ENCODE peak calls at places on chromosomes 6 and 20, in nine cellular contexts. M, Y, L, E, D, N, U, X and A are unnamed samples.

GRCh38 chr20:37295001-37295400 is 5.5 kb downstream of the MANBAL start:
- ATAC-seq in L (no peak), D (no peak), E (peak), U (peak), Y (no peak), N (peak), M (no peak), X (no peak), A (peak)

GRCh38 chr6:137234505-137234863 is 15.3 kb upstream of the IFNGR1 start:
- ATAC-seq in E (peak), L (no peak), D (no peak), M (peak), X (no peak), U (no peak), Y (no peak), N (no peak), A (no peak)

GRCh38 chr6:1076531-1077453 is 235.1 kb upstream of the FOXQ1 start:
- ATAC-seq in N (no peak), E (no peak), Y (no peak), M (no peak), L (no peak), U (no peak), D (no peak), X (peak), A (no peak)

GRCh38 chr6:83429857-83430605 is 820 bp downstream of the ME1 start:
- ATAC-seq in M (peak), U (peak), E (peak), D (no peak), N (peak), X (peak), Y (no peak), L (peak), A (no peak)

GRCh38 chr6:158290659-158291058 is 21.6 kb upstream of the TULP4 start:
- ATAC-seq in N (no peak), D (no peak), E (no peak), M (peak), Y (no peak), L (no peak), U (no peak), X (no peak), A (no peak)

GRCh38 chr20:45329497-45330319 is 18.5 kb downstream of the SDC4 start:
- ATAC-seq in M (peak), X (peak), L (peak), Y (no peak), N (peak), D (peak), E (no peak), U (no peak), A (no peak)

GRCh38 chr6:118632359-118632758 is 19.0 kb downstream of the CEP85L start:
- ATAC-seq in Y (no peak), L (no peak), E (no peak), X (no peak), N (no peak), M (no peak), D (no peak), U (no peak), A (no peak)

GRCh38 chr20:17635320-17635673 is 46.7 kb downstream of the RRBP1 start:
- ATAC-seq in E (no peak), D (no peak), N (no peak), X (no peak), M (no peak), U (no peak), Y (no peak), L (no peak), A (no peak)

GRCh38 chr6:54274383-54274782 is 33.9 kb upstream of the TINAG start:
- ATAC-seq in E (no peak), D (no peak), N (no peak), Y (no peak), L (no peak), M (no peak), X (no peak), U (no peak), A (no peak)

GRCh38 chr6:134340574-134340973 is 22.7 kb upstream of the SGK1 start:
- ATAC-seq in Y (no peak), D (no peak), U (no peak), L (no peak), N (no peak), E (no peak), X (no peak), M (no peak), A (no peak)

GRCh38 chr6:57303931-57304681 is 13.3 kb upstream of the PRIM2 start:
- ATAC-seq in M (no peak), L (peak), D (peak), U (no peak), E (no peak), Y (peak), X (no peak), N (no peak), A (peak)

GRCh38 chr6:2877057-2877882 is 25.8 kb downstream of the SERPINB9 start:
- ATAC-seq in X (no peak), U (no peak), N (peak), D (peak), E (peak), L (no peak), Y (no peak), M (no peak), A (peak)

GRCh38 chr6:36119927-36120477 is 10.3 kb upstream of the MAPK13 start:
- ATAC-seq in M (no peak), Y (no peak), E (no peak), D (no peak), L (no peak), U (no peak), N (no peak), X (no peak), A (no peak)

GRCh38 chr6:135434095-135434494 is 63.4 kb downstream of the AHI1 start:
- ATAC-seq in E (no peak), L (no peak), U (no peak), Y (no peak), D (no peak), N (no peak), X (no peak), M (no peak), A (no peak)

GRCh38 chr6:41474213-41474933 is 71.8 kb upstream of the FOXP4 start:
- ATAC-seq in M (no peak), L (no peak), U (no peak), E (no peak), D (no peak), X (no peak), N (no peak), Y (no peak), A (no peak)

GRCh38 chr6:43842231-43842794 is 72.3 kb downstream of the VEGFA start:
- ATAC-seq in X (no peak), M (no peak), Y (no peak), L (no peak), E (no peak), U (no peak), D (no peak), N (peak), A (no peak)

GRCh38 chr6:25324076-25324762 is 45.0 kb downstream of the CARMIL1 start:
- ATAC-seq in U (no peak), X (no peak), N (peak), D (no peak), Y (no peak), M (no peak), E (no peak), L (no peak), A (no peak)

GRCh38 chr6:2749972-2750600 is 636 bp downstream of the MYLK4 start:
- ATAC-seq in N (peak), L (peak), E (peak), D (peak), U (peak), Y (peak), M (peak), X (no peak), A (no peak)

GRCh38 chr6:143441680-143442359 is 8.7 kb downstream of the ADAT2 start:
- ATAC-seq in M (no peak), L (no peak), D (no peak), N (peak), Y (no peak), E (no peak), U (peak), X (no peak), A (no peak)

GRCh38 chr20:434661-435419 is 26.7 kb downstream of the RBCK1 start:
- ATAC-seq in E (no peak), M (peak), X (no peak), L (no peak), N (no peak), D (peak), U (peak), Y (no peak), A (no peak)

GRCh38 chr6:85453490-85453889 is 3.6 kb downstream of the NT5E start:
- ATAC-seq in E (no peak), L (no peak), Y (no peak), M (no peak), X (no peak), D (no peak), U (no peak), N (no peak), A (no peak)

GRCh38 chr6:90712165-90712564 is 125.3 kb upstream of the MAP3K7 start:
- ATAC-seq in Y (peak), D (no peak), L (peak), X (peak), N (no peak), M (no peak), E (no peak), U (no peak), A (peak)

GRCh38 chr6:125693480-125693879 is 56.0 kb upstream of the HEY2 start:
- ATAC-seq in D (peak), N (no peak), X (peak), U (no peak), Y (no peak), L (no peak), M (no peak), E (no peak), A (no peak)

GRCh38 chr6:52745764-52746201 is 17.5 kb downstream of the GSTA2 start:
- ATAC-seq in E (no peak), Y (no peak), M (peak), U (no peak), D (peak), N (no peak), L (peak), X (no peak), A (no peak)

GRCh38 chr20:3723284-3723683 is 9.2 kb upstream of the HSPA12B start:
- ATAC-seq in U (no peak), Y (no peak), E (no peak), X (no peak), D (no peak), N (no peak), L (no peak), M (no peak), A (no peak)

GRCh38 chr20:3721912-3722311 is 9.5 kb upstream of the SIGLEC1 start:
- ATAC-seq in U (no peak), L (no peak), M (no peak), X (no peak), Y (no peak), D (no peak), E (no peak), N (peak), A (no peak)

GRCh38 chr20:3727333-3728035 is 5.0 kb upstream of the HSPA12B start:
- ATAC-seq in X (no peak), Y (peak), L (no peak), U (no peak), D (no peak), N (peak), E (peak), M (no peak), A (peak)

GRCh38 chr20:3720626-3721025 is 8.2 kb upstream of the SIGLEC1 start:
- ATAC-seq in X (no peak), L (no peak), U (no peak), N (no peak), E (no peak), M (no peak), D (no peak), Y (no peak), A (no peak)

DNA sequence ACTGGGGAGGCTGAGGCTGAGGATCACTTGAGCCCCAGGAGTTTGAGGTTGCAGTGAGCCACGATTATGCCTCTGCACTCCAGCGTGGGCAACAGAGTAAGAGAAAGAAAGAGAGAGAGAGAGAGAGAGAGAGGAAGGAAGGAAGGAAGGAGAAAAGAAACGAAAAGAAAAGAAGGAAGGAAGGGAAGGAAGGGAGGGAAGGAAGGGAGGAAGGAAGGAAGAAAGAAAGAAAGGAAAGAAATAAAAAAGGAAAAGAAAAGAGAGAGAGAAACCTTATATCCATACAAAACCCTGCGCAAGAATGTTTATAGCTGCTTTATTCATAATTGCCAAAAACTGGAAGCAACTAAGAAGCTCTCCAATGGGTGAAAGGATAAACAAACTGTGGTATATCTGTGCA is 8.1 kb upstream of the HSPA12B start:
- ATAC-seq in Y (no peak), L (no peak), U (no peak), M (no peak), E (no peak), X (no peak), N (no peak), D (no peak), A (no peak)
- TF ChIP-seq POLR2A in Y (no peak), L (no peak), U (no peak), M (no peak), E (no peak), X (no peak), N (no peak), D (no peak), A (no peak)

GRCh38 chr20:25237610-25238318 is 10.1 kb upstream of the PYGB start:
- ATAC-seq in Y (peak), U (peak), N (peak), M (no peak), X (peak), D (peak), E (peak), L (peak), A (peak)
- TF ChIP-seq POLR2A in Y (no peak), U (no peak), N (peak), M (no peak), X (no peak), D (no peak), E (no peak), L (no peak), A (no peak)

DNA sequence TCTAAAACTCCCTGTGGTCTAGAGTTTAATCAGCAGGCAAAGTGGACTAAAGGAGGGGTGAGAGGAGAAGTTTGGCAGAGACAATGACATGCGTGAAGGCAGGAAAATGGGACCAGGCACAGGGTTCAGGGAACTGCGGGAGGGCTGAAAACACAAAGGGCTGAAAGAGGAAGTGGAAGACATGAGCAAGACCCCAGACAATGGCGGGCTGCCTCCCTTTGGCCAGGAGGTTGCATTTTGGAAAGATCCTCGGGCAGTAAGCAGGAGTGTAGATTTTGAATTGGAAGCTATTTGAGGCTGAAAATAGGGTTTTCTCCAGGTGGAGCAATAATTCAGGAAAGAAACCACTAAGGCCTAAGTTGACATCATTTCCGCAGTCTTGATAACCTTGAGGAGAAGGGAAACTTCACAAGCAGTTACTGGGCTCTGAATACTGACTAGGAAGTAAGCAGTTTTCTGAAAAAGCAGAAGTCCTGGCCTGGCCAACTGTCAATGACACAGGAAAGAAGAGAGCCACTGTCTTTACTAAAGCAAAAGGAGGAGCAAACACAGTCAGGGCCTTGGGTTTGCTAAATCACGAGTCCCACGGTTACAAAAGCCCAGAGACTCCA is 3.4 kb downstream of the LY86 start:
- ATAC-seq in U (peak), L (no peak), M (peak), N (no peak), X (peak), E (no peak), D (no peak), Y (no peak), A (peak)
- TF ChIP-seq POLR2A in U (no peak), L (no peak), M (no peak), N (no peak), X (no peak), E (no peak), D (no peak), Y (no peak), A (no peak)

GRCh38 chr6:15363523-15364400 is 117.9 kb downstream of the JARID2 start:
- ATAC-seq in Y (no peak), D (peak), E (no peak), U (peak), X (no peak), L (no peak), M (no peak), N (peak), A (no peak)
- TF ChIP-seq POLR2A in Y (no peak), D (no peak), E (no peak), U (no peak), X (no peak), L (no peak), M (no peak), N (no peak), A (no peak)